ENCODE peak calls at places on chromosomes 11 and 22, in ten cellular contexts. One of them, this sample, is unnamed. For H3K4me1, the result is how much of the 10 kb centered on the place peaks cover.

GRCh38 chr22:44268431-44269116 is 44.2 kb downstream of the SHISAL1 start:
- DNase-seq in Karpas-422: no peak
- DNase-seq in prostate gland: no peak
- DNase-seq in lung: no peak
- DNase-seq in PC-3: no peak
- DNase-seq in heart right ventricle: no peak
- DNase-seq in IMR-90: no peak
- DNase-seq in HCT116: no peak
- DNase-seq in esophagus muscularis mucosa: no peak
- DNase-seq in breast epithelium: no peak
- DNase-seq in this sample: no peak

GRCh38 chr11:132685174-132685611 is 847.1 kb downstream of the OPCML start:
- DNase-seq in Karpas-422: no peak
- DNase-seq in prostate gland: no peak
- DNase-seq in lung: no peak
- DNase-seq in PC-3: no peak
- DNase-seq in heart right ventricle: no peak
- DNase-seq in IMR-90: peak
- DNase-seq in HCT116: no peak
- DNase-seq in esophagus muscularis mucosa: no peak
- DNase-seq in breast epithelium: no peak
- DNase-seq in this sample: no peak

GRCh38 chr11:45877221-45877620 is 8.2 kb upstream of the MAPK8IP1 start:
- DNase-seq in Karpas-422: no peak
- DNase-seq in prostate gland: no peak
- DNase-seq in lung: no peak
- DNase-seq in PC-3: no peak
- DNase-seq in heart right ventricle: no peak
- DNase-seq in IMR-90: no peak
- DNase-seq in HCT116: no peak
- DNase-seq in esophagus muscularis mucosa: no peak
- DNase-seq in breast epithelium: no peak
- DNase-seq in this sample: no peak

GRCh38 chr22:30357650-30358215 is 926 bp downstream of the CCDC157 start:
- DNase-seq in Karpas-422: no peak
- DNase-seq in prostate gland: no peak
- DNase-seq in lung: no peak
- DNase-seq in PC-3: no peak
- DNase-seq in heart right ventricle: no peak
- DNase-seq in IMR-90: no peak
- DNase-seq in HCT116: no peak
- DNase-seq in esophagus muscularis mucosa: no peak
- DNase-seq in breast epithelium: no peak
- DNase-seq in this sample: no peak

GRCh38 chr22:44710474-44711235 is 8.7 kb downstream of the PRR5 start:
- DNase-seq in Karpas-422: no peak
- DNase-seq in prostate gland: no peak
- DNase-seq in lung: no peak
- DNase-seq in PC-3: no peak
- DNase-seq in heart right ventricle: no peak
- DNase-seq in IMR-90: no peak
- DNase-seq in HCT116: no peak
- DNase-seq in esophagus muscularis mucosa: no peak
- DNase-seq in breast epithelium: no peak
- DNase-seq in this sample: no peak

GRCh38 chr11:89456681-89457080 is 34.5 kb downstream of the NOX4 start:
- DNase-seq in Karpas-422: no peak
- DNase-seq in prostate gland: no peak
- DNase-seq in lung: no peak
- DNase-seq in PC-3: no peak
- DNase-seq in heart right ventricle: no peak
- DNase-seq in IMR-90: no peak
- DNase-seq in HCT116: no peak
- DNase-seq in esophagus muscularis mucosa: no peak
- DNase-seq in breast epithelium: no peak
- DNase-seq in this sample: no peak

GRCh38 chr11:125947419-125948277 is 1.8 kb downstream of the VSIG10L2 start:
- DNase-seq in Karpas-422: no peak
- DNase-seq in prostate gland: no peak
- DNase-seq in lung: no peak
- DNase-seq in PC-3: no peak
- DNase-seq in heart right ventricle: no peak
- DNase-seq in IMR-90: no peak
- DNase-seq in HCT116: no peak
- DNase-seq in esophagus muscularis mucosa: peak
- DNase-seq in breast epithelium: no peak
- DNase-seq in this sample: peak

GRCh38 chr22:33271390-33272161 is 213.4 kb upstream of the SYN3 start:
- DNase-seq in Karpas-422: peak
- DNase-seq in prostate gland: peak
- DNase-seq in lung: no peak
- DNase-seq in PC-3: no peak
- DNase-seq in heart right ventricle: peak
- DNase-seq in IMR-90: peak
- DNase-seq in HCT116: no peak
- DNase-seq in esophagus muscularis mucosa: no peak
- DNase-seq in breast epithelium: no peak
- DNase-seq in this sample: peak

GRCh38 chr11:45741582-45741981 is 63.4 kb upstream of the SLC35C1 start:
- DNase-seq in Karpas-422: no peak
- DNase-seq in prostate gland: no peak
- DNase-seq in lung: no peak
- DNase-seq in PC-3: no peak
- DNase-seq in heart right ventricle: no peak
- DNase-seq in IMR-90: no peak
- DNase-seq in HCT116: no peak
- DNase-seq in esophagus muscularis mucosa: no peak
- DNase-seq in breast epithelium: no peak
- DNase-seq in this sample: no peak

GRCh38 chr11:128135451-128135850 is 451.9 kb downstream of the ETS1 start:
- DNase-seq in Karpas-422: no peak
- DNase-seq in prostate gland: peak
- DNase-seq in lung: no peak
- DNase-seq in PC-3: peak
- DNase-seq in heart right ventricle: no peak
- DNase-seq in IMR-90: no peak
- DNase-seq in HCT116: no peak
- DNase-seq in esophagus muscularis mucosa: no peak
- DNase-seq in breast epithelium: peak
- DNase-seq in this sample: no peak

GRCh38 chr11:130675456-130675855 is 227.0 kb downstream of the ADAMTS15 start:
- DNase-seq in Karpas-422: no peak
- DNase-seq in prostate gland: no peak
- DNase-seq in lung: no peak
- DNase-seq in PC-3: no peak
- DNase-seq in heart right ventricle: peak
- DNase-seq in IMR-90: peak
- DNase-seq in HCT116: no peak
- DNase-seq in esophagus muscularis mucosa: no peak
- DNase-seq in breast epithelium: no peak
- DNase-seq in this sample: peak

GRCh38 chr22:23970816-23971482 is 3.3 kb downstream of the DDT start:
- DNase-seq in Karpas-422: peak
- DNase-seq in prostate gland: no peak
- DNase-seq in lung: no peak
- DNase-seq in PC-3: no peak
- DNase-seq in heart right ventricle: no peak
- DNase-seq in IMR-90: no peak
- DNase-seq in HCT116: no peak
- DNase-seq in esophagus muscularis mucosa: peak
- DNase-seq in breast epithelium: no peak
- DNase-seq in this sample: no peak

GRCh38 chr22:44440224-44441160 is 57.5 kb downstream of the RTL6 start:
- DNase-seq in Karpas-422: no peak
- DNase-seq in prostate gland: no peak
- DNase-seq in lung: no peak
- DNase-seq in PC-3: no peak
- DNase-seq in heart right ventricle: no peak
- DNase-seq in IMR-90: no peak
- DNase-seq in HCT116: no peak
- DNase-seq in esophagus muscularis mucosa: no peak
- DNase-seq in breast epithelium: no peak
- DNase-seq in this sample: no peak

GRCh38 chr11:131002145-131002544 is 85.9 kb upstream of the SNX19 start:
- DNase-seq in Karpas-422: no peak
- DNase-seq in prostate gland: no peak
- DNase-seq in lung: no peak
- DNase-seq in PC-3: peak
- DNase-seq in heart right ventricle: no peak
- DNase-seq in IMR-90: no peak
- DNase-seq in HCT116: no peak
- DNase-seq in esophagus muscularis mucosa: no peak
- DNase-seq in breast epithelium: no peak
- DNase-seq in this sample: no peak

DNA sequence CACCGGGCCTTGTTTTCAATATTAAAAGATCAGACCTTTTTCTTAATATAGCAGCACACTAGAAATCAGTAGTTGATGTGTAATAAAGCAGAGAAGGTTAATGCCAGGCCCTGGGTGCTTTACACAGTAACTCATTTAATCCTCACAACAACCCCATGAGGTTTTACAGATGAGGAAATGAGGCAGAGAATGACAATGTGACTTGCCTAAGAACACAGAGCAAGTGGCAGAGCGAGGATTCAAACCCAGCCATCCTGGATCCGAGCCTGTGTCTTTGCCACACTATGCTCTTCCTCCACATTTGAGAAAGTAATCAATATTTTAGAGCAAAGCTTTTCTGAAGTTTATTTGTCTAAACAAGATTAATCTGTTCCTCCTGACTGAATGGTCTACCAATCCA is 7.2 kb downstream of the JAML start:
- DNase-seq in Karpas-422: peak
- DNase-seq in prostate gland: no peak
- DNase-seq in lung: no peak
- DNase-seq in PC-3: no peak
- DNase-seq in heart right ventricle: no peak
- DNase-seq in IMR-90: no peak
- DNase-seq in HCT116: no peak
- DNase-seq in esophagus muscularis mucosa: no peak
- DNase-seq in breast epithelium: no peak
- DNase-seq in this sample: no peak
- H3K4me1 ChIP-seq in Karpas-422: half or more
- H3K4me1 ChIP-seq in prostate gland: under half
- H3K4me1 ChIP-seq in lung: under half
- H3K4me1 ChIP-seq in PC-3: under half
- H3K4me1 ChIP-seq in heart right ventricle: under half
- H3K4me1 ChIP-seq in IMR-90: under half
- H3K4me1 ChIP-seq in HCT116: under half
- H3K4me1 ChIP-seq in esophagus muscularis mucosa: under half
- H3K4me1 ChIP-seq in breast epithelium: under half
- H3K4me1 ChIP-seq in this sample: under half

DNA sequence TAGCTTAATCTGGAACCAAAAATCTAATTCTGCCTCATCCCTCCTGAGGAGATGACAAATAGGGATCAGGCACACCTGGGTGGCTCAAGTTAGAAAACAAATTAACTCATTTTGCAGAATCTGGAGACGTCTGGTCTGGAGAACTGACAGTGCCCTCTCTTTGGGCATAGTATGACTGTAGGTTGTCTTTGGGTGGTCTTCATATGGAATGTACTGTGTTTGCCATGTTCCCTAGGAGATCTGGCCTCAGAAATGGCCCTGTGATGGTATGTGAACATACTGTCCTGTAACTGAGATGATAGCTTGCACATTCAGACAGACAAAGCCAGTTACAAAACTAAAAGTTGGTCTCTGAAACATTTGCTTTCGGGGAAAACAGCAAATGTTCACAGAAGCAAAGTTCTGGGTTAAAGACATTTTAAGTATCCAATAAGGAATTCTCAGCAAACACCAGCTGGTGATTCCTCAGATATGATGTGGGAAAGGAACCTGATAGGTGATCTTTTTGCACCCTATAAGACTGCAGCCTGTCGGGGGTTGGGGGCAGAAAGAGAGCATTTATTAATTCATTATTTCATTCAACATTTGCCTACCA is 29.7 kb downstream of the CD44 start:
- DNase-seq in Karpas-422: no peak
- DNase-seq in prostate gland: no peak
- DNase-seq in lung: no peak
- DNase-seq in PC-3: no peak
- DNase-seq in heart right ventricle: no peak
- DNase-seq in IMR-90: no peak
- DNase-seq in HCT116: no peak
- DNase-seq in esophagus muscularis mucosa: no peak
- DNase-seq in breast epithelium: no peak
- DNase-seq in this sample: no peak
- H3K4me1 ChIP-seq in Karpas-422: under half
- H3K4me1 ChIP-seq in prostate gland: under half
- H3K4me1 ChIP-seq in lung: under half
- H3K4me1 ChIP-seq in PC-3: half or more
- H3K4me1 ChIP-seq in heart right ventricle: half or more
- H3K4me1 ChIP-seq in IMR-90: under half
- H3K4me1 ChIP-seq in HCT116: half or more
- H3K4me1 ChIP-seq in esophagus muscularis mucosa: half or more
- H3K4me1 ChIP-seq in breast epithelium: under half
- H3K4me1 ChIP-seq in this sample: half or more

DNA sequence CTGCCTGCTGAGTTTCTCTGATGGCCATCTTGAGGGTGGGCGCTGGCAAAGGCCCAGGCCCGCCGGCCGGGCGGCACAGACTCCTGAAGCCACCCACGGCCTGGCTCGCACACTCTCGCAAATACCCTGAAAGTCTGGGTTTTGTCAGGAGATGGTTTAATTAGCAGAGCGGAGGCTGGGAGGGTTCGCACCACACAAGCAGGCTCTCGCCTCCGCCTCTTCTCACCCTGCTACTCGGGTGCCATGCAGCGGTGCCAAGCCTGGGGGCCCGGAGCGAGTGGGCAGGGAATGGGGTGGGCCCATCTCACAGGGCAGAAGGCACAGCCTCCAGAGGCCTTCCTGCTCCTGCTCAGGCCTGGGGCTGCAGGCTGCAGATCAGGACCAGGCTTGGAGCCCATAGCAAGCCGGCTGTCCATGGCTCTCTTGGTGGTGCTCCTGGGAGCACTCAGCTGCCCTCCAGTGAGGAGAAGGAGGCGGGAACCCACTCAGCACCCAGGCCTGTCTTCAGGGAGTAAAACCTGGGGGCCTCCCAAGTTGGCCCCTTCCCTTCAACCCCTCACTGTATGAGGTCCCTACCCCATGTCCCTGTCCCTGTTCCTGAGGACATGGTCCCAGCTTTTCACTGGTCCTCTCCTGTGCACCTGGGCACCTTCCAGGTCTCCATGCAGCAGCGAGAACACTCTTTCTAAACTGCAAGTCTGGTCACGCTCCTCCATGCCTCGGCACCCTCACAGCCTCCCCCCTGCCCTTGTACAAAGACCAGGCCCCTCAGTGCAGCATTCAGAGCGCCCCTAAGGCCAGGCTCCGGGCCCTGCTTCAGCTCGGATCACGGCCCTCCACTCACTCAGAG is 62.0 kb downstream of the FLRT1 start:
- DNase-seq in Karpas-422: no peak
- DNase-seq in prostate gland: no peak
- DNase-seq in lung: no peak
- DNase-seq in PC-3: no peak
- DNase-seq in heart right ventricle: no peak
- DNase-seq in IMR-90: no peak
- DNase-seq in HCT116: no peak
- DNase-seq in esophagus muscularis mucosa: no peak
- DNase-seq in breast epithelium: no peak
- DNase-seq in this sample: no peak
- H3K4me1 ChIP-seq in Karpas-422: under half
- H3K4me1 ChIP-seq in prostate gland: under half
- H3K4me1 ChIP-seq in lung: under half
- H3K4me1 ChIP-seq in PC-3: under half
- H3K4me1 ChIP-seq in heart right ventricle: under half
- H3K4me1 ChIP-seq in IMR-90: under half
- H3K4me1 ChIP-seq in HCT116: under half
- H3K4me1 ChIP-seq in esophagus muscularis mucosa: under half
- H3K4me1 ChIP-seq in breast epithelium: under half
- H3K4me1 ChIP-seq in this sample: under half

GRCh38 chr22:46062232-46062615 is 85.3 kb upstream of the WNT7B start:
- DNase-seq in Karpas-422: no peak
- DNase-seq in prostate gland: no peak
- DNase-seq in lung: no peak
- DNase-seq in PC-3: no peak
- DNase-seq in heart right ventricle: no peak
- DNase-seq in IMR-90: no peak
- DNase-seq in HCT116: no peak
- DNase-seq in esophagus muscularis mucosa: no peak
- DNase-seq in breast epithelium: peak
- DNase-seq in this sample: no peak
- H3K4me1 ChIP-seq in Karpas-422: under half
- H3K4me1 ChIP-seq in prostate gland: under half
- H3K4me1 ChIP-seq in lung: under half
- H3K4me1 ChIP-seq in PC-3: half or more
- H3K4me1 ChIP-seq in heart right ventricle: half or more
- H3K4me1 ChIP-seq in IMR-90: under half
- H3K4me1 ChIP-seq in HCT116: under half
- H3K4me1 ChIP-seq in esophagus muscularis mucosa: half or more
- H3K4me1 ChIP-seq in breast epithelium: under half
- H3K4me1 ChIP-seq in this sample: half or more